ENCODE peak calls at places on chromosomes 1 and 21, in seven cellular contexts. One of them, this sample, is unnamed.

GRCh38 chr1:12528021-12528852 is 89.8 kb downstream of the DHRS3 start:
- DNase-seq in RPMI7951: peak
- DNase-seq in Panc1: peak
- DNase-seq in DMS79: no peak
- DNase-seq in activated CD8-positive, alpha-beta memory T cell treated with anti-CD3 and anti-CD28 coated beads for 1 hour: no peak
- DNase-seq in HEK293T: no peak
- DNase-seq in stimulated activated CD4-positive, alpha-beta T cell treated with anti-CD3 and anti-CD28 coated beads, Interleukin-1b, Interleukin-23, amount 100 ng/mL, for 24 hours: no peak
- DNase-seq in this sample: no peak

GRCh38 chr1:41568204-41568603 is 83.7 kb upstream of the EDN2 start:
- DNase-seq in RPMI7951: no peak
- DNase-seq in Panc1: no peak
- DNase-seq in DMS79: no peak
- DNase-seq in stimulated activated CD4-positive, alpha-beta T cell treated with anti-CD3 and anti-CD28 coated beads, Interleukin-1b, Interleukin-23, amount 100 ng/mL, for 24 hours: no peak
- DNase-seq in activated CD8-positive, alpha-beta memory T cell treated with anti-CD3 and anti-CD28 coated beads for 1 hour: no peak
- DNase-seq in HEK293T: no peak
- DNase-seq in this sample: no peak

GRCh38 chr1:47219590-47220220 is 12.3 kb downstream of the TAL1 start:
- DNase-seq in RPMI7951: no peak
- DNase-seq in stimulated activated CD4-positive, alpha-beta T cell treated with anti-CD3 and anti-CD28 coated beads, Interleukin-1b, Interleukin-23, amount 100 ng/mL, for 24 hours: no peak
- DNase-seq in Panc1: no peak
- DNase-seq in DMS79: no peak
- DNase-seq in HEK293T: no peak
- DNase-seq in activated CD8-positive, alpha-beta memory T cell treated with anti-CD3 and anti-CD28 coated beads for 1 hour: no peak
- DNase-seq in this sample: no peak

GRCh38 chr21:26761174-26761915 is 83.9 kb downstream of the ADAMTS1 start:
- DNase-seq in activated CD8-positive, alpha-beta memory T cell treated with anti-CD3 and anti-CD28 coated beads for 1 hour: no peak
- DNase-seq in Panc1: no peak
- DNase-seq in DMS79: no peak
- DNase-seq in RPMI7951: no peak
- DNase-seq in stimulated activated CD4-positive, alpha-beta T cell treated with anti-CD3 and anti-CD28 coated beads, Interleukin-1b, Interleukin-23, amount 100 ng/mL, for 24 hours: no peak
- DNase-seq in HEK293T: no peak
- DNase-seq in this sample: no peak

GRCh38 chr1:224427346-224427745 is 7.3 kb downstream of the WDR26 start:
- DNase-seq in stimulated activated CD4-positive, alpha-beta T cell treated with anti-CD3 and anti-CD28 coated beads, Interleukin-1b, Interleukin-23, amount 100 ng/mL, for 24 hours: no peak
- DNase-seq in activated CD8-positive, alpha-beta memory T cell treated with anti-CD3 and anti-CD28 coated beads for 1 hour: no peak
- DNase-seq in DMS79: no peak
- DNase-seq in HEK293T: no peak
- DNase-seq in RPMI7951: peak
- DNase-seq in Panc1: no peak
- DNase-seq in this sample: no peak

GRCh38 chr1:29236993-29237905 is 927 bp downstream of the PTPRU start:
- DNase-seq in DMS79: no peak
- DNase-seq in RPMI7951: peak
- DNase-seq in stimulated activated CD4-positive, alpha-beta T cell treated with anti-CD3 and anti-CD28 coated beads, Interleukin-1b, Interleukin-23, amount 100 ng/mL, for 24 hours: no peak
- DNase-seq in activated CD8-positive, alpha-beta memory T cell treated with anti-CD3 and anti-CD28 coated beads for 1 hour: no peak
- DNase-seq in Panc1: no peak
- DNase-seq in HEK293T: peak
- DNase-seq in this sample: no peak

GRCh38 chr1:51484591-51484990 is 34.5 kb downstream of the EPS15 start:
- DNase-seq in HEK293T: no peak
- DNase-seq in stimulated activated CD4-positive, alpha-beta T cell treated with anti-CD3 and anti-CD28 coated beads, Interleukin-1b, Interleukin-23, amount 100 ng/mL, for 24 hours: no peak
- DNase-seq in activated CD8-positive, alpha-beta memory T cell treated with anti-CD3 and anti-CD28 coated beads for 1 hour: no peak
- DNase-seq in RPMI7951: no peak
- DNase-seq in DMS79: peak
- DNase-seq in Panc1: no peak
- DNase-seq in this sample: no peak

GRCh38 chr1:37479255-37480124 is 5.1 kb downstream of the ZC3H12A start:
- DNase-seq in HEK293T: no peak
- DNase-seq in stimulated activated CD4-positive, alpha-beta T cell treated with anti-CD3 and anti-CD28 coated beads, Interleukin-1b, Interleukin-23, amount 100 ng/mL, for 24 hours: peak
- DNase-seq in RPMI7951: peak
- DNase-seq in Panc1: no peak
- DNase-seq in DMS79: no peak
- DNase-seq in activated CD8-positive, alpha-beta memory T cell treated with anti-CD3 and anti-CD28 coated beads for 1 hour: peak
- DNase-seq in this sample: peak

GRCh38 chr1:8121261-8122159 is 95.4 kb upstream of the ERRFI1 start:
- DNase-seq in RPMI7951: peak
- DNase-seq in stimulated activated CD4-positive, alpha-beta T cell treated with anti-CD3 and anti-CD28 coated beads, Interleukin-1b, Interleukin-23, amount 100 ng/mL, for 24 hours: no peak
- DNase-seq in HEK293T: no peak
- DNase-seq in DMS79: no peak
- DNase-seq in Panc1: peak
- DNase-seq in activated CD8-positive, alpha-beta memory T cell treated with anti-CD3 and anti-CD28 coated beads for 1 hour: no peak
- DNase-seq in this sample: no peak

GRCh38 chr1:234505774-234506114 is 26.8 kb upstream of the TARBP1 start:
- DNase-seq in Panc1: no peak
- DNase-seq in HEK293T: no peak
- DNase-seq in DMS79: no peak
- DNase-seq in RPMI7951: no peak
- DNase-seq in activated CD8-positive, alpha-beta memory T cell treated with anti-CD3 and anti-CD28 coated beads for 1 hour: no peak
- DNase-seq in stimulated activated CD4-positive, alpha-beta T cell treated with anti-CD3 and anti-CD28 coated beads, Interleukin-1b, Interleukin-23, amount 100 ng/mL, for 24 hours: no peak
- DNase-seq in this sample: no peak

GRCh38 chr1:150168960-150169565 is 19.3 kb downstream of the PLEKHO1 start:
- DNase-seq in stimulated activated CD4-positive, alpha-beta T cell treated with anti-CD3 and anti-CD28 coated beads, Interleukin-1b, Interleukin-23, amount 100 ng/mL, for 24 hours: no peak
- DNase-seq in DMS79: no peak
- DNase-seq in RPMI7951: peak
- DNase-seq in HEK293T: peak
- DNase-seq in Panc1: peak
- DNase-seq in activated CD8-positive, alpha-beta memory T cell treated with anti-CD3 and anti-CD28 coated beads for 1 hour: no peak
- DNase-seq in this sample: no peak

GRCh38 chr1:9960705-9961562 is 17.7 kb downstream of the NMNAT1 start:
- DNase-seq in RPMI7951: no peak
- DNase-seq in stimulated activated CD4-positive, alpha-beta T cell treated with anti-CD3 and anti-CD28 coated beads, Interleukin-1b, Interleukin-23, amount 100 ng/mL, for 24 hours: no peak
- DNase-seq in HEK293T: peak
- DNase-seq in activated CD8-positive, alpha-beta memory T cell treated with anti-CD3 and anti-CD28 coated beads for 1 hour: no peak
- DNase-seq in Panc1: no peak
- DNase-seq in DMS79: peak
- DNase-seq in this sample: peak

GRCh38 chr1:117147856-117148588 is 26.5 kb upstream of the TRIM45 start:
- DNase-seq in Panc1: no peak
- DNase-seq in activated CD8-positive, alpha-beta memory T cell treated with anti-CD3 and anti-CD28 coated beads for 1 hour: no peak
- DNase-seq in stimulated activated CD4-positive, alpha-beta T cell treated with anti-CD3 and anti-CD28 coated beads, Interleukin-1b, Interleukin-23, amount 100 ng/mL, for 24 hours: no peak
- DNase-seq in RPMI7951: peak
- DNase-seq in HEK293T: peak
- DNase-seq in DMS79: peak
- DNase-seq in this sample: no peak

GRCh38 chr1:236608930-236609726 is 4.8 kb upstream of the HEATR1 start:
- DNase-seq in RPMI7951: peak
- DNase-seq in stimulated activated CD4-positive, alpha-beta T cell treated with anti-CD3 and anti-CD28 coated beads, Interleukin-1b, Interleukin-23, amount 100 ng/mL, for 24 hours: no peak
- DNase-seq in HEK293T: peak
- DNase-seq in Panc1: no peak
- DNase-seq in DMS79: peak
- DNase-seq in activated CD8-positive, alpha-beta memory T cell treated with anti-CD3 and anti-CD28 coated beads for 1 hour: no peak
- DNase-seq in this sample: no peak

GRCh38 chr1:111203681-111204210 is 3.3 kb upstream of the DENND2D start:
- DNase-seq in HEK293T: no peak
- DNase-seq in DMS79: peak
- DNase-seq in RPMI7951: no peak
- DNase-seq in stimulated activated CD4-positive, alpha-beta T cell treated with anti-CD3 and anti-CD28 coated beads, Interleukin-1b, Interleukin-23, amount 100 ng/mL, for 24 hours: peak
- DNase-seq in activated CD8-positive, alpha-beta memory T cell treated with anti-CD3 and anti-CD28 coated beads for 1 hour: no peak
- DNase-seq in Panc1: no peak
- DNase-seq in this sample: peak

GRCh38 chr1:244654284-244655038 is 1.5 kb downstream of the DESI2 start:
- DNase-seq in DMS79: no peak
- DNase-seq in stimulated activated CD4-positive, alpha-beta T cell treated with anti-CD3 and anti-CD28 coated beads, Interleukin-1b, Interleukin-23, amount 100 ng/mL, for 24 hours: no peak
- DNase-seq in activated CD8-positive, alpha-beta memory T cell treated with anti-CD3 and anti-CD28 coated beads for 1 hour: no peak
- DNase-seq in Panc1: no peak
- DNase-seq in RPMI7951: peak
- DNase-seq in HEK293T: no peak
- DNase-seq in this sample: no peak

GRCh38 chr1:25875856-25876692 is 566 bp upstream of the PAQR7 start:
- DNase-seq in DMS79: peak
- DNase-seq in HEK293T: no peak
- DNase-seq in stimulated activated CD4-positive, alpha-beta T cell treated with anti-CD3 and anti-CD28 coated beads, Interleukin-1b, Interleukin-23, amount 100 ng/mL, for 24 hours: no peak
- DNase-seq in activated CD8-positive, alpha-beta memory T cell treated with anti-CD3 and anti-CD28 coated beads for 1 hour: no peak
- DNase-seq in Panc1: no peak
- DNase-seq in RPMI7951: no peak
- DNase-seq in this sample: no peak

GRCh38 chr1:223706077-223706988 is 6.0 kb upstream of the CAPN2 start:
- DNase-seq in activated CD8-positive, alpha-beta memory T cell treated with anti-CD3 and anti-CD28 coated beads for 1 hour: no peak
- DNase-seq in Panc1: no peak
- DNase-seq in HEK293T: no peak
- DNase-seq in DMS79: peak
- DNase-seq in stimulated activated CD4-positive, alpha-beta T cell treated with anti-CD3 and anti-CD28 coated beads, Interleukin-1b, Interleukin-23, amount 100 ng/mL, for 24 hours: no peak
- DNase-seq in RPMI7951: peak
- DNase-seq in this sample: no peak

GRCh38 chr1:7616076-7616833 is 154.8 kb upstream of the VAMP3 start:
- DNase-seq in stimulated activated CD4-positive, alpha-beta T cell treated with anti-CD3 and anti-CD28 coated beads, Interleukin-1b, Interleukin-23, amount 100 ng/mL, for 24 hours: peak
- DNase-seq in HEK293T: peak
- DNase-seq in activated CD8-positive, alpha-beta memory T cell treated with anti-CD3 and anti-CD28 coated beads for 1 hour: no peak
- DNase-seq in DMS79: no peak
- DNase-seq in RPMI7951: peak
- DNase-seq in Panc1: no peak
- DNase-seq in this sample: no peak

GRCh38 chr1:9326596-9326995 is 33.9 kb downstream of the SPSB1 start:
- DNase-seq in stimulated activated CD4-positive, alpha-beta T cell treated with anti-CD3 and anti-CD28 coated beads, Interleukin-1b, Interleukin-23, amount 100 ng/mL, for 24 hours: no peak
- DNase-seq in DMS79: no peak
- DNase-seq in Panc1: no peak
- DNase-seq in HEK293T: no peak
- DNase-seq in RPMI7951: no peak
- DNase-seq in activated CD8-positive, alpha-beta memory T cell treated with anti-CD3 and anti-CD28 coated beads for 1 hour: no peak
- DNase-seq in this sample: no peak

GRCh38 chr1:94713472-94714141 is 106.5 kb upstream of the SLC44A3 start:
- DNase-seq in HEK293T: no peak
- DNase-seq in activated CD8-positive, alpha-beta memory T cell treated with anti-CD3 and anti-CD28 coated beads for 1 hour: no peak
- DNase-seq in RPMI7951: peak
- DNase-seq in Panc1: no peak
- DNase-seq in DMS79: no peak
- DNase-seq in stimulated activated CD4-positive, alpha-beta T cell treated with anti-CD3 and anti-CD28 coated beads, Interleukin-1b, Interleukin-23, amount 100 ng/mL, for 24 hours: no peak
- DNase-seq in this sample: no peak

GRCh38 chr1:109197163-109198042 is 16.3 kb upstream of the SARS1 start:
- DNase-seq in DMS79: no peak
- DNase-seq in stimulated activated CD4-positive, alpha-beta T cell treated with anti-CD3 and anti-CD28 coated beads, Interleukin-1b, Interleukin-23, amount 100 ng/mL, for 24 hours: no peak
- DNase-seq in Panc1: peak
- DNase-seq in HEK293T: no peak
- DNase-seq in RPMI7951: peak
- DNase-seq in activated CD8-positive, alpha-beta memory T cell treated with anti-CD3 and anti-CD28 coated beads for 1 hour: no peak
- DNase-seq in this sample: no peak

GRCh38 chr1:64650411-64650810 is 94.5 kb upstream of the RAVER2 start:
- DNase-seq in activated CD8-positive, alpha-beta memory T cell treated with anti-CD3 and anti-CD28 coated beads for 1 hour: no peak
- DNase-seq in DMS79: no peak
- DNase-seq in RPMI7951: no peak
- DNase-seq in stimulated activated CD4-positive, alpha-beta T cell treated with anti-CD3 and anti-CD28 coated beads, Interleukin-1b, Interleukin-23, amount 100 ng/mL, for 24 hours: no peak
- DNase-seq in HEK293T: no peak
- DNase-seq in Panc1: no peak
- DNase-seq in this sample: no peak

GRCh38 chr1:50531601-50532000 is 108.4 kb upstream of the DMRTA2 start:
- DNase-seq in DMS79: no peak
- DNase-seq in Panc1: no peak
- DNase-seq in HEK293T: no peak
- DNase-seq in stimulated activated CD4-positive, alpha-beta T cell treated with anti-CD3 and anti-CD28 coated beads, Interleukin-1b, Interleukin-23, amount 100 ng/mL, for 24 hours: no peak
- DNase-seq in activated CD8-positive, alpha-beta memory T cell treated with anti-CD3 and anti-CD28 coated beads for 1 hour: no peak
- DNase-seq in RPMI7951: no peak
- DNase-seq in this sample: no peak

GRCh38 chr1:21451981-21452411 is 12.1 kb downstream of the NBPF3 start:
- DNase-seq in DMS79: no peak
- DNase-seq in stimulated activated CD4-positive, alpha-beta T cell treated with anti-CD3 and anti-CD28 coated beads, Interleukin-1b, Interleukin-23, amount 100 ng/mL, for 24 hours: no peak
- DNase-seq in Panc1: no peak
- DNase-seq in RPMI7951: no peak
- DNase-seq in activated CD8-positive, alpha-beta memory T cell treated with anti-CD3 and anti-CD28 coated beads for 1 hour: no peak
- DNase-seq in HEK293T: no peak
- DNase-seq in this sample: no peak

GRCh38 chr1:25706146-25707089 is 89.8 kb downstream of the MAN1C1 start:
- DNase-seq in HEK293T: no peak
- DNase-seq in stimulated activated CD4-positive, alpha-beta T cell treated with anti-CD3 and anti-CD28 coated beads, Interleukin-1b, Interleukin-23, amount 100 ng/mL, for 24 hours: no peak
- DNase-seq in DMS79: no peak
- DNase-seq in RPMI7951: peak
- DNase-seq in Panc1: no peak
- DNase-seq in activated CD8-positive, alpha-beta memory T cell treated with anti-CD3 and anti-CD28 coated beads for 1 hour: no peak
- DNase-seq in this sample: no peak

GRCh38 chr1:56590520-56591011 is 11.2 kb upstream of the PLPP3 start:
- DNase-seq in Panc1: no peak
- DNase-seq in stimulated activated CD4-positive, alpha-beta T cell treated with anti-CD3 and anti-CD28 coated beads, Interleukin-1b, Interleukin-23, amount 100 ng/mL, for 24 hours: no peak
- DNase-seq in activated CD8-positive, alpha-beta memory T cell treated with anti-CD3 and anti-CD28 coated beads for 1 hour: no peak
- DNase-seq in RPMI7951: peak
- DNase-seq in HEK293T: no peak
- DNase-seq in DMS79: no peak
- DNase-seq in this sample: no peak

GRCh38 chr21:40466893-40467483 is 380.0 kb downstream of the DSCAM start:
- DNase-seq in stimulated activated CD4-positive, alpha-beta T cell treated with anti-CD3 and anti-CD28 coated beads, Interleukin-1b, Interleukin-23, amount 100 ng/mL, for 24 hours: no peak
- DNase-seq in DMS79: no peak
- DNase-seq in RPMI7951: peak
- DNase-seq in Panc1: peak
- DNase-seq in activated CD8-positive, alpha-beta memory T cell treated with anti-CD3 and anti-CD28 coated beads for 1 hour: no peak
- DNase-seq in HEK293T: no peak
- DNase-seq in this sample: no peak

GRCh38 chr1:198123146-198123545 is 33.7 kb upstream of the NEK7 start:
- DNase-seq in HEK293T: no peak
- DNase-seq in Panc1: no peak
- DNase-seq in DMS79: no peak
- DNase-seq in RPMI7951: no peak
- DNase-seq in activated CD8-positive, alpha-beta memory T cell treated with anti-CD3 and anti-CD28 coated beads for 1 hour: no peak
- DNase-seq in stimulated activated CD4-positive, alpha-beta T cell treated with anti-CD3 and anti-CD28 coated beads, Interleukin-1b, Interleukin-23, amount 100 ng/mL, for 24 hours: no peak
- DNase-seq in this sample: no peak

GRCh38 chr1:212760126-212760823 is 31.3 kb downstream of the NSL1 start:
- DNase-seq in HEK293T: peak
- DNase-seq in Panc1: no peak
- DNase-seq in DMS79: no peak
- DNase-seq in activated CD8-positive, alpha-beta memory T cell treated with anti-CD3 and anti-CD28 coated beads for 1 hour: peak
- DNase-seq in RPMI7951: no peak
- DNase-seq in stimulated activated CD4-positive, alpha-beta T cell treated with anti-CD3 and anti-CD28 coated beads, Interleukin-1b, Interleukin-23, amount 100 ng/mL, for 24 hours: peak
- DNase-seq in this sample: no peak

This sample was measured in GM18507.